ENCODE peak calls at places on chromosomes 3 and 15, in eight cellular contexts. One of them, this sample, is unnamed.

GRCh38 chr3:105686324-105686897 is 182.4 kb downstream of the CBLB start:
- DNase-seq in tibial artery: no peak
- DNase-seq in uterus: no peak
- DNase-seq in sigmoid colon: no peak
- DNase-seq in ascending aorta: no peak
- DNase-seq in heart right ventricle: no peak
- DNase-seq in psoas muscle: no peak
- DNase-seq in mesenchymal stem cell: peak; percentile 35
- DNase-seq in this sample: no peak

GRCh38 chr3:170391108-170391507 is 27.6 kb upstream of the CLDN11 start:
- DNase-seq in tibial artery: no peak
- DNase-seq in uterus: no peak
- DNase-seq in sigmoid colon: no peak
- DNase-seq in ascending aorta: no peak
- DNase-seq in heart right ventricle: no peak
- DNase-seq in psoas muscle: no peak
- DNase-seq in mesenchymal stem cell: no peak
- DNase-seq in this sample: no peak

GRCh38 chr3:108293858-108294257 is 2.5 kb upstream of the HHLA2 start:
- DNase-seq in tibial artery: no peak
- DNase-seq in uterus: no peak
- DNase-seq in sigmoid colon: no peak
- DNase-seq in ascending aorta: no peak
- DNase-seq in heart right ventricle: no peak
- DNase-seq in psoas muscle: no peak
- DNase-seq in mesenchymal stem cell: no peak
- DNase-seq in this sample: no peak

GRCh38 chr3:157131861-157132260 is 28.1 kb downstream of the CCNL1 start:
- DNase-seq in tibial artery: no peak
- DNase-seq in uterus: no peak
- DNase-seq in sigmoid colon: no peak
- DNase-seq in ascending aorta: no peak
- DNase-seq in heart right ventricle: no peak
- DNase-seq in psoas muscle: no peak
- DNase-seq in mesenchymal stem cell: peak; percentile 26
- DNase-seq in this sample: no peak

GRCh38 chr3:22887664-22888291 is 315.3 kb upstream of the UBE2E2 start:
- DNase-seq in tibial artery: no peak
- DNase-seq in uterus: no peak
- DNase-seq in sigmoid colon: no peak
- DNase-seq in ascending aorta: no peak
- DNase-seq in heart right ventricle: no peak
- DNase-seq in psoas muscle: no peak
- DNase-seq in mesenchymal stem cell: peak; percentile 44
- DNase-seq in this sample: no peak

GRCh38 chr15:22786868-22787698 is 639 bp downstream of the NIPA1 start:
- DNase-seq in tibial artery: no peak
- DNase-seq in uterus: no peak
- DNase-seq in sigmoid colon: no peak
- DNase-seq in ascending aorta: no peak
- DNase-seq in heart right ventricle: no peak
- DNase-seq in psoas muscle: no peak
- DNase-seq in mesenchymal stem cell: peak; percentile 44
- DNase-seq in this sample: peak; percentile 30

GRCh38 chr3:97479740-97480139 is 284.8 kb upstream of the ARL6 start:
- DNase-seq in tibial artery: no peak
- DNase-seq in uterus: no peak
- DNase-seq in sigmoid colon: no peak
- DNase-seq in ascending aorta: no peak
- DNase-seq in heart right ventricle: no peak
- DNase-seq in psoas muscle: no peak
- DNase-seq in mesenchymal stem cell: no peak
- DNase-seq in this sample: no peak

GRCh38 chr3:146142757-146143156 is 18.2 kb downstream of the PLOD2 start:
- DNase-seq in tibial artery: no peak
- DNase-seq in uterus: no peak
- DNase-seq in sigmoid colon: no peak
- DNase-seq in ascending aorta: no peak
- DNase-seq in heart right ventricle: no peak
- DNase-seq in psoas muscle: no peak
- DNase-seq in mesenchymal stem cell: peak; percentile 89
- DNase-seq in this sample: no peak

GRCh38 chr3:171177056-171177455 is 150.5 kb upstream of the SLC2A2 start:
- DNase-seq in tibial artery: no peak
- DNase-seq in uterus: no peak
- DNase-seq in sigmoid colon: no peak
- DNase-seq in ascending aorta: no peak
- DNase-seq in heart right ventricle: no peak
- DNase-seq in psoas muscle: no peak
- DNase-seq in mesenchymal stem cell: no peak
- DNase-seq in this sample: no peak

GRCh38 chr3:125357032-125357658 is 18.0 kb downstream of the ZNF148 start:
- DNase-seq in tibial artery: peak; percentile 62
- DNase-seq in uterus: no peak
- DNase-seq in sigmoid colon: peak; percentile 79
- DNase-seq in ascending aorta: no peak
- DNase-seq in heart right ventricle: peak; percentile 48
- DNase-seq in psoas muscle: peak; percentile 74
- DNase-seq in mesenchymal stem cell: peak; percentile 56
- DNase-seq in this sample: peak; percentile 33

GRCh38 chr3:44981220-44981619 is 5.2 kb downstream of the EXOSC7 start:
- DNase-seq in tibial artery: no peak
- DNase-seq in uterus: no peak
- DNase-seq in sigmoid colon: no peak
- DNase-seq in ascending aorta: no peak
- DNase-seq in heart right ventricle: no peak
- DNase-seq in psoas muscle: no peak
- DNase-seq in mesenchymal stem cell: no peak
- DNase-seq in this sample: no peak

GRCh38 chr3:44983413-44984040 is 7.5 kb downstream of the EXOSC7 start:
- DNase-seq in tibial artery: no peak
- DNase-seq in uterus: no peak
- DNase-seq in sigmoid colon: no peak
- DNase-seq in ascending aorta: no peak
- DNase-seq in heart right ventricle: no peak
- DNase-seq in psoas muscle: no peak
- DNase-seq in mesenchymal stem cell: no peak
- DNase-seq in this sample: no peak

GRCh38 chr3:44984335-44984734 is 8.3 kb downstream of the EXOSC7 start:
- DNase-seq in tibial artery: no peak
- DNase-seq in uterus: no peak
- DNase-seq in sigmoid colon: no peak
- DNase-seq in ascending aorta: no peak
- DNase-seq in heart right ventricle: no peak
- DNase-seq in psoas muscle: no peak
- DNase-seq in mesenchymal stem cell: no peak
- DNase-seq in this sample: no peak

GRCh38 chr3:44981751-44982150 is 5.7 kb downstream of the EXOSC7 start:
- DNase-seq in tibial artery: no peak
- DNase-seq in uterus: no peak
- DNase-seq in sigmoid colon: no peak
- DNase-seq in ascending aorta: no peak
- DNase-seq in heart right ventricle: no peak
- DNase-seq in psoas muscle: no peak
- DNase-seq in mesenchymal stem cell: no peak
- DNase-seq in this sample: no peak

DNA sequence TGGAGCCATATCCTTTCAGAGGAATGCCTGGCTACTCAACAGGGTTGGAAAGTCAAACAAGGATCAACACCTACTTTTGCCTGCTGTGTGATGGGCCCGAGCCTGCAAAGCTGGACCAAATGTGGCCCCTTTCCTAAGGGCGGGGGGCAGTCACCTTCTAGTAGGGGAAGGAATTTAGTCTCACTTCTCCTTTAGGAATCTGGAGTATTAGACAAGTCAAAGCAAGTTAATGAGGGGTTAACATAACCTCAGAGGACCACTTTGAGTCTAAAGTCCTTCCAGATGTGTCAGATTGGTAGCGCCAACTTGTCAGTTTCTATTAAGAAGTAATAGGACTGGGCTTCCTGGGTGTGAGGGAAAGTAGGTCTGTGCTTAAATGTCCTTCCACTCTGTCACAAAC is 6.8 kb downstream of the EXOSC7 start:
- DNase-seq in tibial artery: no peak
- DNase-seq in uterus: no peak
- DNase-seq in sigmoid colon: no peak
- DNase-seq in ascending aorta: no peak
- DNase-seq in heart right ventricle: no peak
- DNase-seq in psoas muscle: no peak
- DNase-seq in mesenchymal stem cell: no peak
- DNase-seq in this sample: no peak
- H3K4me3 ChIP-seq in tibial artery: no peak overlapping the region
- H3K4me3 ChIP-seq in uterus: no peak overlapping the region
- H3K4me3 ChIP-seq in sigmoid colon: no peak overlapping the region
- H3K4me3 ChIP-seq in ascending aorta: no peak overlapping the region
- H3K4me3 ChIP-seq in heart right ventricle: no peak overlapping the region
- H3K4me3 ChIP-seq in psoas muscle: no peak overlapping the region
- H3K4me3 ChIP-seq in mesenchymal stem cell: no peak overlapping the region
- H3K4me3 ChIP-seq in this sample: no peak overlapping the region

DNA sequence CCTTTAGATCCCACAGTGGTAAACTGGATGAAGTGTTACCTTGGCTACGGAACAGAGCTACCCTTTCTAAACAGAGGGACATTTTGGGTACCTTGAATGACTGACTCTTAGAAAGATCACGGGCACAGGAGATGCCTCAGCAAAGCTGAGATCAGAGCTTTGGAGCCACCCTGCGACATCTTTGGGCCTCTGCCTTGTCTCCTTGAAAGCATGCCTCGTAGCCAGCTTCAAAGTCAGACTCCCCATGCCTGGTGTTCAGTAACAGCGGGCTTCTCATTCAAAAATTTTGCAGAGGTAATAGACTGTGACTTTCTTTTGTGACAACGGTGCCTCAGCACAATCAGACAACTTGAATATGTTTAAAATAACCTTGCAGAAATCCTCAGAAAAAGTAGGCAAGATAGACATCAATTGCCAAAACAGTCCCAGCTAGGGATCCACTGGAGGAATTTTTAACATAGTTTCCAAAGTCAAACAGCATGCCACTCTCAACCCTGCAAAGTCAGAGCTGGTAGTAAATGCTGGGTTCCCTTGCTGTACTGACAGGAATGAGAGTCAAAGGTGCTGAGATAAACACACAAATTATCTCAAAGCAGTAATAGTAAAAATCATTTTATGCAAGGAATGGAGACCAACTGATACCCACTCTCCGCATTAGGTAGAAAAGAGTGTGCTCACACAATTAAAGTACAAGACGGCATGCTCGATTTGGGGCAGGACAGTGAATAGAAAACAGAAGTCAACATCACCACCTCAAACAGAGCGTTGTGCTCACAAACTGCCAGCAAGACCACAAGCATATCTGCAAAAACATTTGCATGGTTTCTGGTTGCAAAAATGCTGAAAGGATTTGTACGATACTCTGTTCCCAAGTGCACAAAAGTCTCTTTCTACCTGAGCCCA is 82.1 kb downstream of the MYO1E start:
- DNase-seq in tibial artery: no peak
- DNase-seq in uterus: no peak
- DNase-seq in sigmoid colon: no peak
- DNase-seq in ascending aorta: no peak
- DNase-seq in heart right ventricle: no peak
- DNase-seq in psoas muscle: no peak
- DNase-seq in mesenchymal stem cell: no peak
- DNase-seq in this sample: no peak
- H3K27ac ChIP-seq in tibial artery: no peak overlapping the region
- H3K27ac ChIP-seq in uterus: no peak overlapping the region
- H3K27ac ChIP-seq in sigmoid colon: no peak overlapping the region
- H3K27ac ChIP-seq in ascending aorta: no peak overlapping the region
- H3K27ac ChIP-seq in heart right ventricle: peak overlapping the region; percentile 10
- H3K27ac ChIP-seq in psoas muscle: no peak overlapping the region
- H3K27ac ChIP-seq in mesenchymal stem cell: no peak overlapping the region
- H3K27ac ChIP-seq in this sample: peak overlapping the region; percentile 75

DNA sequence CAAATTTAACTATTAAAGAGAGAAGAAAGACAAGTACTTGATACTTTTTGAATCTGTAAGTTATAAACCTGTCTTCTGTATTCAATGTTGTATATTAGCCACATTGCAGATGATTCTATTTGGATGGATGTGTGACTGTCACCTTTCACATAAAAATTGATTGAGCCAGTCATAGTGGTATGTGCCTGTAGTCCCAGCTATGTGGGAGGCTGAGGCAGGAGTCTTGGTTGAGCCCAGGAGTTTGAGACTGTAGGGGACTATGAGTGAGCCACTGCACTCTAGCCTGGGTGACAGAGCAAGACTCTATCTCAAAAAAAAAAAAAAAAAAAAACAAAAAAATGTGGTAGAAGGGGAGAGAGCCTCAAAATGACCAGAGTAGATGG is 12.3 kb downstream of the CACNA1D start:
- DNase-seq in tibial artery: no peak
- DNase-seq in uterus: no peak
- DNase-seq in sigmoid colon: no peak
- DNase-seq in ascending aorta: no peak
- DNase-seq in heart right ventricle: no peak
- DNase-seq in psoas muscle: no peak
- DNase-seq in mesenchymal stem cell: no peak
- DNase-seq in this sample: no peak
- H3K27me3 ChIP-seq in tibial artery: no peaks in the 10 kb centered on the region
- H3K27me3 ChIP-seq in uterus: no peaks in the 10 kb centered on the region
- H3K27me3 ChIP-seq in sigmoid colon: no peaks in the 10 kb centered on the region
- H3K27me3 ChIP-seq in ascending aorta: no peaks in the 10 kb centered on the region
- H3K27me3 ChIP-seq in heart right ventricle: peaks cover 31% of the 10 kb centered on the region
- H3K27me3 ChIP-seq in psoas muscle: peaks cover 27% of the 10 kb centered on the region
- H3K27me3 ChIP-seq in mesenchymal stem cell: peaks cover 28% of the 10 kb centered on the region
- H3K27me3 ChIP-seq in this sample: peaks cover 10% of the 10 kb centered on the region

GRCh38 chr3:131217296-131217741 is 164.3 kb upstream of the NUDT16 start:
- DNase-seq in tibial artery: no peak
- DNase-seq in uterus: no peak
- DNase-seq in sigmoid colon: no peak
- DNase-seq in ascending aorta: no peak
- DNase-seq in heart right ventricle: no peak
- DNase-seq in psoas muscle: no peak
- DNase-seq in mesenchymal stem cell: peak; percentile 12
- DNase-seq in this sample: no peak
- H3K4me3 ChIP-seq in tibial artery: no peak overlapping the region
- H3K4me3 ChIP-seq in uterus: no peak overlapping the region
- H3K4me3 ChIP-seq in sigmoid colon: no peak overlapping the region
- H3K4me3 ChIP-seq in ascending aorta: no peak overlapping the region
- H3K4me3 ChIP-seq in heart right ventricle: no peak overlapping the region
- H3K4me3 ChIP-seq in psoas muscle: no peak overlapping the region
- H3K4me3 ChIP-seq in mesenchymal stem cell: no peak overlapping the region
- H3K4me3 ChIP-seq in this sample: no peak overlapping the region